ENCODE peak calls at places on chromosomes 2 and 18, in four cellular contexts. V is CD4-positive, alpha-beta T cell; Z is NCI-H1105 treated with DMSO at 0.1 percent for 48 hours; J is heart right ventricle. L is an unnamed sample.

GRCh38 chr18:44536041-44536440 is 144.6 kb upstream of the SETBP1 start:
- DNase-seq in V (no peak), Z (no peak), J (no peak), L (no peak)

GRCh38 chr18:74368901-74369705 is 53.5 kb downstream of the C18orf63 start:
- DNase-seq in J (no peak), V (no peak), Z (no peak), L (no peak)

GRCh38 chr2:19569300-19569791 is 210.9 kb upstream of the OSR1 start:
- DNase-seq in J (no peak), V (no peak), Z (no peak), L (no peak)

GRCh38 chr18:6056171-6056932 is 161.0 kb upstream of the TMEM200C start:
- DNase-seq in V (no peak), J (no peak), Z (no peak), L (no peak)

GRCh38 chr2:194867328-194867727 is 789.7 kb upstream of the SLC39A10 start:
- DNase-seq in V (no peak), Z (peak; percentile 64), J (no peak), L (no peak)

GRCh38 chr18:77020561-77020960 is 112.0 kb downstream of the MBP start:
- DNase-seq in Z (no peak), J (no peak), V (no peak), L (no peak)

GRCh38 chr2:43269706-43270105 is 43.3 kb upstream of the ZFP36L2 start:
- DNase-seq in Z (no peak), V (no peak), J (peak; percentile 61), L (no peak)

GRCh38 chr2:221571391-221572179 is 519 bp downstream of the EPHA4 start:
- DNase-seq in V (peak; percentile 30), J (peak; percentile 29), Z (peak; percentile 24), L (peak; percentile 70)

GRCh38 chr2:233756429-233757081 is 3.5 kb upstream of the UGT1A1 start:
- DNase-seq in Z (no peak), V (no peak), J (no peak), L (no peak)

GRCh38 chr2:11899264-11899818 is 152.9 kb downstream of the LPIN1 start:
- DNase-seq in Z (no peak), V (no peak), J (no peak), L (no peak)

GRCh38 chr2:157785200-157785599 is 90.9 kb downstream of the ACVR1 start:
- DNase-seq in J (no peak), Z (peak; percentile 91), V (no peak), L (no peak)

GRCh38 chr18:7626922-7627440 is 59.9 kb downstream of the PTPRM start:
- DNase-seq in V (no peak), Z (no peak), J (peak; percentile 34), L (no peak)

GRCh38 chr2:75560768-75561565 is at the start of gene EVA1A:
- DNase-seq in Z (no peak), V (no peak), J (peak; percentile 46), L (no peak)

GRCh38 chr18:48673456-48674197 is 134.8 kb downstream of the CTIF start:
- DNase-seq in J (no peak), V (no peak), Z (no peak), L (no peak)

GRCh38 chr18:79511271-79511670 is 115.5 kb downstream of the NFATC1 start:
- DNase-seq in J (no peak), V (no peak), Z (no peak), L (no peak)

GRCh38 chr2:26401739-26402541 is at the start of gene DRC1:
- DNase-seq in J (peak; percentile 60), V (no peak), Z (peak; percentile 47), L (no peak)

GRCh38 chr2:221455214-221455613 is 116.9 kb downstream of the EPHA4 start:
- DNase-seq in Z (no peak), J (no peak), V (no peak), L (no peak)

GRCh38 chr2:1784087-1784486 is 39.8 kb upstream of the PXDN start:
- DNase-seq in V (no peak), J (no peak), Z (no peak), L (no peak)

GRCh38 chr2:106852103-106852502 is 33.9 kb downstream of the ST6GAL2 start:
- DNase-seq in J (no peak), Z (no peak), V (no peak), L (no peak)

GRCh38 chr2:3379647-3380534 is at the start of gene TRAPPC12:
- DNase-seq in Z (peak; percentile 88), J (peak; percentile 90), V (peak; percentile 91), L (peak; percentile 92)

GRCh38 chr2:6896930-6897759 is 19.6 kb downstream of the RSAD2 start:
- DNase-seq in J (no peak), V (no peak), Z (peak; percentile 27), L (no peak)

GRCh38 chr18:69935319-69936190 is 12.1 kb downstream of the CD226 start:
- DNase-seq in V (peak; percentile 61), Z (no peak), J (no peak), L (peak; percentile 85)

GRCh38 chr2:18924905-18925691 is 335.7 kb upstream of the NT5C1B start:
- DNase-seq in Z (no peak), J (no peak), V (no peak), L (no peak)

GRCh38 chr2:218895326-218895725 is 14.7 kb downstream of the WNT10A start:
- DNase-seq in V (no peak), Z (no peak), J (no peak), L (peak; percentile 9)

GRCh38 chr2:235505210-235505741 is 11.4 kb downstream of the AGAP1 start:
- DNase-seq in Z (no peak), J (peak; percentile 36), V (no peak), L (no peak)

GRCh38 chr2:226652388-226652787 is 147.2 kb downstream of the IRS1 start:
- DNase-seq in V (no peak), J (no peak), Z (no peak), L (no peak)

GRCh38 chr18:77102246-77103040 is 30.1 kb downstream of the MBP start:
- DNase-seq in Z (no peak), V (no peak), J (no peak), L (no peak)